ENCODE peak calls at places on chromosomes 13 and 19, in seven cellular contexts. L is upper lobe of right lung, Z is spleen, A is pancreas, X is colonic mucosa, F is ascending aorta, B is heart right ventricle. G is an unnamed sample.
A peak's percentile ranks its signal among the peaks of the same experiment; 100 is the strongest.

GRCh38 chr19:15137777-15138176 is 30.6 kb downstream of the SYDE1 start:
- DNase-seq in L (no peak), Z (no peak), A (no peak), X (no peak), F (no peak), B (no peak), G (no peak)

GRCh38 chr19:49361438-49362047 is 673 bp downstream of the TEAD2 start:
- DNase-seq in L (peak; percentile 88), Z (peak; percentile 86), A (peak; percentile 79), X (peak; percentile 88), F (peak; percentile 23), B (peak; percentile 92), G (peak; percentile 91)

GRCh38 chr19:42433503-42434260 is 6.5 kb upstream of the LIPE start:
- DNase-seq in L (peak; percentile 81), Z (peak; percentile 89), A (peak; percentile 82), X (peak; percentile 97), F (no peak), B (peak; percentile 92), G (peak; percentile 83)

GRCh38 chr19:1189419-1189818 is 15.4 kb upstream of the SBNO2 start:
- DNase-seq in L (no peak), Z (no peak), A (no peak), X (no peak), F (no peak), B (no peak), G (no peak)

GRCh38 chr13:78679329-78679728 is 20.4 kb upstream of the OBI1 start:
- DNase-seq in L (no peak), Z (no peak), A (no peak), X (no peak), F (no peak), B (peak; percentile 13), G (peak; percentile 45)

GRCh38 chr19:40578442-40578908 is 1.8 kb downstream of the SHKBP1 start:
- DNase-seq in L (no peak), Z (no peak), A (no peak), X (no peak), F (no peak), B (peak; percentile 47), G (no peak)

GRCh38 chr13:99501952-99502310 is 659 bp downstream of the TM9SF2 start:
- DNase-seq in L (no peak), Z (no peak), A (peak; percentile 24), X (peak; percentile 55), F (no peak), B (no peak), G (peak; percentile 39)

GRCh38 chr13:99327761-99328160 is 20.6 kb upstream of the GPR183 start:
- DNase-seq in L (no peak), Z (no peak), A (no peak), X (no peak), F (no peak), B (no peak), G (no peak)

GRCh38 chr19:5439452-5439851 is 15.8 kb upstream of the ZNRF4 start:
- DNase-seq in L (no peak), Z (no peak), A (no peak), X (no peak), F (no peak), B (no peak), G (no peak)

GRCh38 chr19:34430738-34431625 is 2.8 kb downstream of the UBA2 start:
- DNase-seq in L (no peak), Z (no peak), A (no peak), X (no peak), F (no peak), B (no peak), G (peak; percentile 68)

GRCh38 chr13:111253334-111253872 is 67.0 kb upstream of the TEX29 start:
- DNase-seq in L (no peak), Z (no peak), A (no peak), X (no peak), F (no peak), B (no peak), G (no peak)

GRCh38 chr13:66341978-66342377 is 888.2 kb downstream of the PCDH9 start:
- DNase-seq in L (no peak), Z (no peak), A (no peak), X (no peak), F (no peak), B (no peak), G (no peak)

GRCh38 chr13:97948041-97948440 is 5.4 kb upstream of the IPO5 start:
- DNase-seq in L (no peak), Z (no peak), A (no peak), X (no peak), F (no peak), B (no peak), G (no peak)
- H3K27ac ChIP-seq in L (no peak overlapping the region), Z (no peak overlapping the region), A (no peak overlapping the region), X (no peak overlapping the region), F (no peak overlapping the region), B (no peak overlapping the region), G (no peak overlapping the region)

DNA sequence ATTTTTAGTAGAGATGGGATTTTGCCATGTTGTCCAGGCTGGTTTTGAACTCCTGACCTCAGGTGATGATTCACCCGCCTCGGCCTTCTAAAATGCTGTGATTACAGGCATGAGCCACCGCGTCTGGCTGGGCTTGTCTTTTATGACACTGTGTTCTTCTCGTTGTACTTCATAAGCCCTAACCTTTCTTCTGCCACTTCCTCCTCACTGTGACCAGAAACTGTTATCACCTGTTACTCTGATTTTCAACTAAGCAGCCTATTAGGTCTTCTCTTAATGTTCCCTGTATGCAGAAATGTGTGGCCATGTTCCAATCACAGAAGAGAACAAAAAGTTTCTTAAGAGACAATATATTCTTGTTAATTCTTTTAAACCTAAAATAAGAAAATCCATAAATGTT is 16.4 kb downstream of the ZNF790 start:
- DNase-seq in L (no peak), Z (no peak), A (no peak), X (no peak), F (no peak), B (no peak), G (no peak)
- H3K9me3 ChIP-seq in L (peaks cover 89% of the 10 kb centered on the region), Z (peaks cover 100% of the 10 kb centered on the region), A (no peaks in the 10 kb centered on the region), X (peaks cover 15% of the 10 kb centered on the region), F (peaks cover 99% of the 10 kb centered on the region), B (peaks cover 100% of the 10 kb centered on the region), G (peaks cover 8% of the 10 kb centered on the region)

DNA sequence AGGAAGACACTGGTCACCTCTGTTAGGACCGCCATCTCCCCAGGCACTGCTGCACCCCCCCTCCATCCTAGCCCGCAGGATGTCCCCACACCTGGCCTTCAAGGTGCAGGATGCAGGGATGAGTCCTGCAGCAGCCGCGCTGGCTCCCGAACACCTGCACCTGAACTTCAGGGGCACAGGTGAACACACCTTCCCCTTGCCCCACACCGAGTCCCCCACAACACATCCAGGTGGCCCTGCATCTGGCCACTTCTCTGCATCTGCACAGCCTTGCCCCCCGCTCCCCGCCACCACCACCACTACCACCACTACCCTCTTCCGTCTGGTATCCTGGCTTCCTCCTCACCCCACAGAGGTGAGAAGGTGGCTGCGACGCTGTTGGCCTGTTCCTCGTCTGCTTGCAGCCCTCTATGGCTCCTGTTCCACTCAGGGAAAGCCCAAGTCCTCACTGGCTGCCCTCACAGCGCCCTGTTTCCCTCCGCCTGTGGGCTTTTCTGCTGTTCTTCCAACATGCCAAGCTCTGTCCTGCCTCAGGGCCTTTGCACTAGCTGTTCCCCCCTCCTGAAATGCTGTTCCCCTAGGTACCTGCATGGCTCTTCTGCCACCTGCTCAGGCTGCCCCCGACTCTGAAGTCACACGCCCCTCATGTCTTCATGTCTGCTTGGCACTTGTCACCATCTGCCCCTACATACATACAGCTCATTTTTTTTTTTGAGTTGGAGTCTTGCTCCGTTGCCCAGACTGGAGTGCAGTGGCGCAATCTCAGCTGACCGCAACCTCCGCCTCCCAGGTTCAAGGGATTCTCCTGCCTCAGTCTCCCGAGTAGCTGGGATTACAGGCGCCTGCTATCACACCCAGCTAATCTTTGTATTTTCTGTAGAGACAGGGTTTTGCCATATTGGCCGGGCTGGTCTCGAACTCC is 1.4 kb upstream of the CERS1 start:
- DNase-seq in L (no peak), Z (peak; percentile 61), A (no peak), X (no peak), F (no peak), B (no peak), G (no peak)
- H3K27ac ChIP-seq in L (no peak overlapping the region), Z (no peak overlapping the region), A (no peak overlapping the region), X (no peak overlapping the region), F (no peak overlapping the region), B (no peak overlapping the region), G (peak overlapping the region; percentile 46)

GRCh38 chr13:19057588-19058340 is 123.9 kb downstream of the TUBA3C start:
- DNase-seq in L (no peak), Z (no peak), A (no peak), X (no peak), F (no peak), B (no peak), G (no peak)

GRCh38 chr13:19056984-19057490 is 124.6 kb downstream of the TUBA3C start:
- DNase-seq in L (no peak), Z (peak; percentile 64), A (no peak), X (no peak), F (no peak), B (no peak), G (no peak)

GRCh38 chr13:19053561-19053960 is 128.1 kb downstream of the TUBA3C start:
- DNase-seq in L (no peak), Z (no peak), A (no peak), X (no peak), F (no peak), B (no peak), G (no peak)

GRCh38 chr13:19056355-19056880 is 125.2 kb downstream of the TUBA3C start:
- DNase-seq in L (no peak), Z (no peak), A (no peak), X (no peak), F (no peak), B (no peak), G (no peak)

DNA sequence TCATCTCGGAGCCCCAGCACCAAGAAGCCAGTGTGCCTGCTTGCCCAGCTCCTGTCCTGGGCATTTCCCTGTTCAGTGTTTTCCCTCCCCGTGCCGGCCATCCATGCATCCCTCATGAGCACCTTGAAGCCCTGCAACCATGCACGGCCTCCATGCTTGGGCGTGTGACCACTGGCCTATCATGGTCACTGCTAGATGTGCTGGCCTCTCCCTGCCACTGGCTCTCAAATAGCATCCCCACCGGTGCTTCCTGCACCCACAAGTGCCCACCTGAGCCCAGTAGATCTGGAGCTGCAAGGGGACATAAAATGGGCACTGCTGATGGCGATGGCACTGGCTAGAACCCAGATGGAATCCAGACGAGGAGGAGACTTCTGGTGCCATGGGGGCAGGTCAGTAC is 126.0 kb downstream of the TUBA3C start:
- DNase-seq in L (no peak), Z (no peak), A (no peak), X (no peak), F (no peak), B (no peak), G (no peak)
- H3K9me3 ChIP-seq in L (no peaks in the 10 kb centered on the region), Z (peaks cover 63% of the 10 kb centered on the region), A (no peaks in the 10 kb centered on the region), X (no peaks in the 10 kb centered on the region), F (no peaks in the 10 kb centered on the region), B (no peaks in the 10 kb centered on the region), G (no peaks in the 10 kb centered on the region)